ENCODE peak calls at places on chromosomes 2 and 18, in seven cellular contexts. Y is progenitor cell of endocrine pancreas, H is fibroblast of the aortic adventitia, W is AG04450, I is nephron progenitor cell, G is psoas muscle, E is brain microvascular endothelial cell. N is an unnamed sample.

GRCh38 chr2:148947299-148947698 is 72.3 kb downstream of the KIF5C start:
- DNase-seq in I (no peak), Y (no peak), E (no peak), G (no peak), W (no peak), H (no peak), N (no peak)

GRCh38 chr2:37982147-37982582 is 57.1 kb downstream of the RMDN2 start:
- DNase-seq in E (peak), Y (peak), I (peak), W (no peak), G (peak), H (peak), N (no peak)

GRCh38 chr2:36839976-36840617 is 126.2 kb downstream of the STRN start:
- DNase-seq in G (no peak), Y (no peak), H (no peak), W (no peak), E (no peak), I (no peak), N (no peak)

GRCh38 chr2:148533004-148533403 is 111.5 kb upstream of the EPC2 start:
- DNase-seq in E (no peak), W (no peak), I (no peak), G (no peak), H (no peak), Y (no peak), N (no peak)

GRCh38 chr18:76565238-76566173 is 70.5 kb upstream of the ZNF516 start:
- DNase-seq in G (peak), H (peak), I (peak), E (peak), Y (no peak), W (peak), N (no peak)

GRCh38 chr18:60163622-60164021 is 209.0 kb downstream of the MC4R start:
- DNase-seq in G (no peak), Y (no peak), H (no peak), I (no peak), E (no peak), W (no peak), N (no peak)

GRCh38 chr18:46677609-46678470 is 20.8 kb upstream of the LOXHD1 start:
- DNase-seq in G (no peak), Y (no peak), E (no peak), H (no peak), I (no peak), W (no peak), N (no peak)

GRCh38 chr2:43521568-43521967 is 74.3 kb downstream of the THADA start:
- DNase-seq in Y (no peak), W (no peak), H (no peak), E (no peak), I (no peak), G (no peak), N (no peak)

GRCh38 chr2:110717734-110718133 is 14.6 kb upstream of the ACOXL start:
- DNase-seq in I (no peak), Y (no peak), G (no peak), H (peak), E (no peak), W (no peak), N (no peak)

DNA sequence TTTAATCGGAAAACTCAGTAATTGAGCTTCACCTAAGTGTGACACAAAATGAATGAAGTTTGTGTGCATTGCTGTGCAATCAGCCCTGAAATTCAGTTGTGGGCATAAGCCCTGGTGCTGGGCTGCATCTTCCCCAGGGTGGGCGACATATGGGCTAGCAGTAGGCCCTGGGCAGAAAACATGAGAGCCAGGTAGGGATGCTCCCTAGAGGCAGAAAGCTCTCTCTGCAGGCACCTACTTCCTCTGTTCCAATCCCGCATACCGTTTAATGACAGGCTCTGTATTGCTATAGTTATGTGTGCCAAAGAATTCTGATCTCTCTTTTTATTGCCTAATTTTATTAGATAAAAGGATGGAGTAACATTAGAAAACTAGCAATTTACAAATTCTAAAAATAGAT is 456.7 kb downstream of the NRXN1 start:
- DNase-seq in W (no peak), H (no peak), E (no peak), G (no peak), Y (no peak), I (no peak), N (no peak)
- TF ChIP-seq CTCF in W (no peak), H (no peak), E (no peak), G (no peak), Y (no peak), I (no peak), N (no peak)

DNA sequence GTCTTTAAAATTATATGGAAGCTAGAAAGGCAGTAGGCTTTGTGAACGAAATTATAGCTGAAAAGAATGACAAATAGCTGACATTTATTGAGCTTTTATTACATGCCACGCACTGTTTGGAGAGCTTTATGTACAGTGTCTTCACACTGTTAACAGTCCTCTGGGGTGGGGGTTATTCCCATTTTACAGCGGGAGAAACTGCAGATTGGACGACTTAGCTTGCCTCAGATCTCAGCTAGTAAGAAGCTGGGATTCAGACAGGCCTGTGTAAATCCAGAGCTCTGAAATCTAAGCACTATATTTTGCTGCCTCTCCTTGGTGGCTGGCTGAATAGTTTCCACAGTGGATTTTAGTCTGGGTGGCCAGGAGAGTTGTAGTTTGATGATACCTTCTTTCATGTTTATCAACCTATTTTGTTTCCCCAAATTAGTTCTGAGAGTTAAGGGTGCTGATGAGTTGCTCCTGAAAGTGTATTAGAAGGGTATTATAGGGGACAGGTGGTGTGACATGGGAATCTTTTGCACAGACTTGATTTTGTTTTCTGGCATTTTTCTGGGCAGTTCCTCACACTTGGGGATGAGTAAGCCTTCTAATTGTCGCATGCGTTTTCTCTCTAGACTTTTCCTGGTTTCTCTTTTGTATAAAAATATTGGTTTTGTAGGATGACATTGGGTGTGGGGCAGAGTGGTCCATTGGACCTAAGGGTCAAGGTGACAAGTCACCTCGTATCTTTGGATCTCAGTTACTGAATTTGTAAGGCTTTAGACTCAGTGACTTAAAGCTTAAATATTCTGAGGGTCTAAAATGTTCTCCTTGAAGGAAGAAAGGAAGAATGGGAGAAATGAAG is 1.5 kb downstream of the ACSL3 start:
- DNase-seq in I (no peak), W (no peak), E (no peak), H (peak), G (no peak), Y (no peak), N (no peak)
- TF ChIP-seq CTCF in I (no peak), W (peak), E (peak), H (peak), G (peak), Y (no peak), N (no peak)

GRCh38 chr2:11410101-11410500 is 55.9 kb downstream of the E2F6 start:
- DNase-seq in W (no peak), H (no peak), Y (no peak), G (no peak), I (no peak), E (no peak), N (no peak)

GRCh38 chr2:11412449-11412810 is 53.5 kb downstream of the E2F6 start:
- DNase-seq in I (no peak), E (no peak), W (no peak), H (no peak), Y (no peak), G (no peak), N (no peak)

GRCh38 chr2:11411244-11411643 is 54.7 kb downstream of the E2F6 start:
- DNase-seq in H (no peak), I (no peak), G (no peak), W (no peak), E (no peak), Y (no peak), N (no peak)

GRCh38 chr2:11409184-11409959 is 56.6 kb downstream of the E2F6 start:
- DNase-seq in I (no peak), Y (no peak), G (no peak), H (no peak), W (no peak), E (no peak), N (no peak)

DNA sequence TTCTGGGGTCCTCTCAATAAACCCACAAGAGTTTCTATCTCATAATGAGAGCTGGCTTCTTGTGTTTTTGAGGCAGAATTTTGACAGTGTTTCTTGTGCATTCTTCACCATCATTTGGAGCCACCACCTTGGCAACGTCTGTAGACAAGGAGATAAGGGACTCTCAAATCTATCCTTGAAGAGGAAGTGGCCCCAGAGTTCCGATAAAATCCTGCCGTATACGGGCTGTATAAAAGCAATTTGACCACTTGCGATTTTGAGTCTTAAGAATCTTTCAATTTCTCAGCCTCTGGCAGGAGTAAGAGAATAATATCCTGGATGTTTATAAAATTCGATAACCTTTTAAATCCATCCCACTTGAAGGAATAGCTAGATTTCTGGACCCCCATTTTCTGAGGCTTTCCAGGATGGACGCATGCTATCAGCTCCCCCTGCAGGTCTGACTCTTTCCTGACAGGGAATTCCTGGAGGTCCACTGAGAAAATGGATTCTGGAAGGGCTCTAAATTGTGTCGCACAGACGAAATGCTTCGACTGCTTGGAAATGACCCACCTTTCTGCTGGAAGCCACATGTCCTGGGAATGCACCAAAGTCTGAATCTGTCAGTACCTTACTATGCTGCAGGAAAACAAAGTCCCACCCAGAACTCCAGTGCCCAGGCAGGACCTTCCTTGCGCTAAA is 54.1 kb downstream of the E2F6 start:
- DNase-seq in H (peak), E (peak), I (peak), G (no peak), Y (peak), W (no peak), N (no peak)
- TF ChIP-seq CTCF in H (peak), E (peak), I (peak), G (peak), Y (peak), W (peak), N (peak)

DNA sequence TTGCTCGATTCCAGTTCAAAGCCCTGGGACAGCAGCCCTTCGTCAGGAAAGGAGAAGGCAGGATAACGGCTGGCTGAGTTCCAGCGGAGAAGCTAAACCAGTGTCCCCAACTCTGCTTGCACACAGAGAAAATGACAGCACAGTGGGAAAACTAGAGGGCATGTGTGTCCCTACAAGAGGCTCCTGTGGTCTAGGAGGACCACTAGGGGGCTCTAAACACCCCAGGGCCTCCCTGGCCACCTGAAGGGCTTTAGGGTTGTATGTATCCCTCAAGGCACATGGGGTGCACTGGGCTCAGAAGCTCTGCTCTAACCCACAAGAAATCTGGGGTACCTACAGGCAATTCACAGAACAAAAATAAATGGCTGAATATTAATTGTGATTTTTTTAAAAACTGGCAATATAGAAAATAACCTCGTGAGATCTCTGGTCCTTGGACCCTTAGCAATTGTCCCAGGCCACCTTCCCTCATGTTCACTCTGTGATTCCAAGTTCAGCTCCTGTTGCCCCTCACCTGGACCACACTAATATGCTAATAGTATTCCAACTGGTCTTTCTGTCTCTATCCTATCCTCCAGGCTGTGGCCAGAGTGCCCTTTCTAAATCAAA is 17.5 kb downstream of the STAT1 start:
- DNase-seq in I (no peak), W (no peak), H (peak), Y (no peak), G (no peak), E (peak), N (no peak)
- TF ChIP-seq CTCF in I (peak), W (peak), H (peak), Y (peak), G (peak), E (peak), N (peak)

GRCh38 chr18:7459851-7460774 is 107.0 kb upstream of the PTPRM start:
- DNase-seq in H (no peak), G (no peak), E (no peak), Y (no peak), I (peak), W (no peak), N (no peak)
- TF ChIP-seq CTCF in H (no peak), G (no peak), E (no peak), Y (no peak), I (no peak), W (no peak), N (no peak)

GRCh38 chr2:21372654-21373053 is 248.9 kb downstream of the TDRD15 start:
- DNase-seq in E (no peak), H (no peak), W (no peak), Y (no peak), I (no peak), G (no peak), N (no peak)
- TF ChIP-seq CTCF in E (peak), H (no peak), W (peak), Y (peak), I (peak), G (peak), N (peak)

DNA sequence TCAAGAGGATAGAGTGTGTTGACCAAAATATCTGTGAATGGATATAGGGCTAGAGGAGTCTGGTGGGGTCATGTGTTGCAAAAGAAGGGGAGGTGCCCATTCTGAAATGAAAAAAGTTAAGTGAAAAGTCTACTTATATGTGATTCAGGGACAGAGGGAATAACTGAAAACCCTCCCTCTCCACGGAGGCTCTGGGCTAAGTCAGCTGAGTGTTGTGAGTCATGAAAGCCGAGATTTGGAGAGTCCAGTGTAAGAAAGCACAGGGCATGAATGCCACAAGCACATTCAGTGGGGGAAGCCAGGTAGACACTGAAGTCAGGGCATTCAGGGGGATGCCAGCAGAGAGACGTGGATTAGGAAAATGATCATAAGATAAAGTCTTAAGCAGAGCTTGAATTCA is 871.9 kb downstream of the TSN start:
- DNase-seq in Y (no peak), I (no peak), G (no peak), W (no peak), H (no peak), E (peak), N (no peak)
- TF ChIP-seq CTCF in Y (no peak), I (no peak), G (no peak), W (no peak), H (no peak), E (no peak), N (no peak)

N was measured in type B pancreatic cell.